ENCODE peak calls at places on chromosomes 3 and 15, in seven cellular contexts. One of them, this sample, is unnamed.

GRCh38 chr3:72192572-72192971 is 407.6 kb upstream of the PROK2 start:
- DNase-seq in lower leg skin: no peak
- DNase-seq in kidney: no peak
- DNase-seq in AG09319: no peak
- DNase-seq in anterior cingulate cortex: no peak
- DNase-seq in adipocyte: no peak
- DNase-seq in T-helper 17 cell: no peak
- DNase-seq in this sample: no peak

GRCh38 chr3:23612296-23612891 is 193.4 kb upstream of the UBE2E1 start:
- DNase-seq in lower leg skin: no peak
- DNase-seq in kidney: no peak
- DNase-seq in AG09319: no peak
- DNase-seq in anterior cingulate cortex: no peak
- DNase-seq in adipocyte: no peak
- DNase-seq in T-helper 17 cell: no peak
- DNase-seq in this sample: peak

GRCh38 chr3:156206157-156206556 is 85.8 kb downstream of the KCNAB1 start:
- DNase-seq in lower leg skin: no peak
- DNase-seq in kidney: no peak
- DNase-seq in AG09319: no peak
- DNase-seq in anterior cingulate cortex: no peak
- DNase-seq in adipocyte: no peak
- DNase-seq in T-helper 17 cell: no peak
- DNase-seq in this sample: no peak

GRCh38 chr15:34987623-34987981 is 485 bp downstream of the ZNF770 start:
- DNase-seq in lower leg skin: no peak
- DNase-seq in kidney: no peak
- DNase-seq in AG09319: no peak
- DNase-seq in anterior cingulate cortex: no peak
- DNase-seq in adipocyte: no peak
- DNase-seq in T-helper 17 cell: no peak
- DNase-seq in this sample: no peak

GRCh38 chr3:192923731-192924130 is 6.1 kb upstream of the MB21D2 start:
- DNase-seq in lower leg skin: no peak
- DNase-seq in kidney: no peak
- DNase-seq in AG09319: no peak
- DNase-seq in anterior cingulate cortex: no peak
- DNase-seq in adipocyte: no peak
- DNase-seq in T-helper 17 cell: no peak
- DNase-seq in this sample: no peak

GRCh38 chr15:77486542-77487478 is 66.1 kb downstream of the HMG20A start:
- DNase-seq in lower leg skin: no peak
- DNase-seq in kidney: no peak
- DNase-seq in AG09319: no peak
- DNase-seq in anterior cingulate cortex: no peak
- DNase-seq in adipocyte: no peak
- DNase-seq in T-helper 17 cell: no peak
- DNase-seq in this sample: no peak

GRCh38 chr15:75368689-75369239 is 357 bp upstream of the MAN2C1 start:
- DNase-seq in lower leg skin: no peak
- DNase-seq in kidney: no peak
- DNase-seq in AG09319: no peak
- DNase-seq in anterior cingulate cortex: no peak
- DNase-seq in adipocyte: peak
- DNase-seq in T-helper 17 cell: no peak
- DNase-seq in this sample: no peak

GRCh38 chr3:129389572-129389937 is 38.9 kb downstream of the EFCAB12 start:
- DNase-seq in lower leg skin: no peak
- DNase-seq in kidney: no peak
- DNase-seq in AG09319: no peak
- DNase-seq in anterior cingulate cortex: no peak
- DNase-seq in adipocyte: no peak
- DNase-seq in T-helper 17 cell: no peak
- DNase-seq in this sample: no peak

GRCh38 chr15:97013491-97013890 is 683.0 kb downstream of the NR2F2 start:
- DNase-seq in lower leg skin: no peak
- DNase-seq in kidney: no peak
- DNase-seq in AG09319: no peak
- DNase-seq in anterior cingulate cortex: no peak
- DNase-seq in adipocyte: no peak
- DNase-seq in T-helper 17 cell: no peak
- DNase-seq in this sample: no peak

GRCh38 chr3:27500051-27500450 is 15.9 kb upstream of the SLC4A7 start:
- DNase-seq in lower leg skin: no peak
- DNase-seq in kidney: no peak
- DNase-seq in AG09319: no peak
- DNase-seq in anterior cingulate cortex: no peak
- DNase-seq in adipocyte: peak
- DNase-seq in T-helper 17 cell: no peak
- DNase-seq in this sample: no peak

GRCh38 chr3:185042357-185042756 is 110.5 kb downstream of the C3orf70 start:
- DNase-seq in lower leg skin: no peak
- DNase-seq in kidney: no peak
- DNase-seq in AG09319: no peak
- DNase-seq in anterior cingulate cortex: no peak
- DNase-seq in adipocyte: no peak
- DNase-seq in T-helper 17 cell: no peak
- DNase-seq in this sample: no peak

GRCh38 chr15:96416218-96416933 is 85.9 kb downstream of the NR2F2 start:
- DNase-seq in lower leg skin: no peak
- DNase-seq in kidney: peak
- DNase-seq in AG09319: no peak
- DNase-seq in anterior cingulate cortex: no peak
- DNase-seq in adipocyte: no peak
- DNase-seq in T-helper 17 cell: no peak
- DNase-seq in this sample: no peak

GRCh38 chr15:32738677-32739076 is 20.9 kb downstream of the GREM1 start:
- DNase-seq in lower leg skin: no peak
- DNase-seq in kidney: no peak
- DNase-seq in AG09319: no peak
- DNase-seq in anterior cingulate cortex: no peak
- DNase-seq in adipocyte: no peak
- DNase-seq in T-helper 17 cell: no peak
- DNase-seq in this sample: no peak

GRCh38 chr3:119362940-119363725 is 69.0 kb downstream of the ARHGAP31 start:
- DNase-seq in lower leg skin: no peak
- DNase-seq in kidney: no peak
- DNase-seq in AG09319: no peak
- DNase-seq in anterior cingulate cortex: no peak
- DNase-seq in adipocyte: no peak
- DNase-seq in T-helper 17 cell: no peak
- DNase-seq in this sample: no peak

GRCh38 chr3:154886437-154886836 is 193.7 kb upstream of the MME start:
- DNase-seq in lower leg skin: no peak
- DNase-seq in kidney: no peak
- DNase-seq in AG09319: peak
- DNase-seq in anterior cingulate cortex: no peak
- DNase-seq in adipocyte: peak
- DNase-seq in T-helper 17 cell: no peak
- DNase-seq in this sample: peak

GRCh38 chr3:117853923-117854322 is 1144.3 kb downstream of the TUSC7 start:
- DNase-seq in lower leg skin: no peak
- DNase-seq in kidney: no peak
- DNase-seq in AG09319: peak
- DNase-seq in anterior cingulate cortex: no peak
- DNase-seq in adipocyte: peak
- DNase-seq in T-helper 17 cell: no peak
- DNase-seq in this sample: peak

GRCh38 chr15:87758739-87759457 is 497.6 kb downstream of the NTRK3 start:
- DNase-seq in lower leg skin: no peak
- DNase-seq in kidney: no peak
- DNase-seq in AG09319: no peak
- DNase-seq in anterior cingulate cortex: no peak
- DNase-seq in adipocyte: no peak
- DNase-seq in T-helper 17 cell: no peak
- DNase-seq in this sample: no peak

GRCh38 chr15:39582286-39582976 is 1.6 kb downstream of the THBS1 start:
- DNase-seq in lower leg skin: no peak
- DNase-seq in kidney: peak
- DNase-seq in AG09319: peak
- DNase-seq in anterior cingulate cortex: no peak
- DNase-seq in adipocyte: peak
- DNase-seq in T-helper 17 cell: no peak
- DNase-seq in this sample: no peak